ENCODE peak calls at places on chromosomes 6 and 20, in five cellular contexts. N is HepG2, Z is K562, S is sigmoid colon, L is transverse colon. Y is an unnamed sample.

GRCh38 chr20:31719644-31720485 is 2.8 kb downstream of the BCL2L1 start:
- DNase-seq in N (peak; percentile 99), Z (peak; percentile 38), S (no peak), L (peak; percentile 42), Y (no peak)

GRCh38 chr20:23206995-23207394 is 120.9 kb upstream of the CD93 start:
- DNase-seq in N (no peak), Z (no peak), S (no peak), L (no peak), Y (no peak)

GRCh38 chr6:102501615-102502014 is 1108.1 kb downstream of the GRIK2 start:
- DNase-seq in N (no peak), Z (no peak), S (no peak), L (no peak), Y (no peak)

GRCh38 chr6:157644043-157644810 is 178.8 kb upstream of the SNX9 start:
- DNase-seq in N (no peak), Z (no peak), S (peak; percentile 51), L (no peak), Y (no peak)

GRCh38 chr6:7292856-7293255 is 20.1 kb downstream of the SSR1 start:
- DNase-seq in N (no peak), Z (no peak), S (no peak), L (no peak), Y (no peak)

GRCh38 chr6:158575550-158575949 is 15.7 kb downstream of the TMEM181 start:
- DNase-seq in N (no peak), Z (no peak), S (no peak), L (no peak), Y (no peak)

GRCh38 chr6:159061146-159061545 is 16.4 kb upstream of the TAGAP start:
- DNase-seq in N (no peak), Z (no peak), S (no peak), L (no peak), Y (no peak)

GRCh38 chr6:75602164-75602896 is 650 bp downstream of the SENP6 start:
- DNase-seq in N (no peak), Z (peak; percentile 61), S (peak; percentile 72), L (peak; percentile 33), Y (peak; percentile 92)

GRCh38 chr6:3876131-3876530 is 27.0 kb downstream of the FAM50B start:
- DNase-seq in N (no peak), Z (no peak), S (no peak), L (no peak), Y (no peak)

GRCh38 chr20:7520361-7520760 is 419.9 kb downstream of the HAO1 start:
- DNase-seq in N (no peak), Z (no peak), S (no peak), L (no peak), Y (no peak)

GRCh38 chr20:18738055-18738454 is 75.5 kb upstream of the SCP2D1 start:
- DNase-seq in N (no peak), Z (peak; percentile 61), S (no peak), L (no peak), Y (no peak)

DNA sequence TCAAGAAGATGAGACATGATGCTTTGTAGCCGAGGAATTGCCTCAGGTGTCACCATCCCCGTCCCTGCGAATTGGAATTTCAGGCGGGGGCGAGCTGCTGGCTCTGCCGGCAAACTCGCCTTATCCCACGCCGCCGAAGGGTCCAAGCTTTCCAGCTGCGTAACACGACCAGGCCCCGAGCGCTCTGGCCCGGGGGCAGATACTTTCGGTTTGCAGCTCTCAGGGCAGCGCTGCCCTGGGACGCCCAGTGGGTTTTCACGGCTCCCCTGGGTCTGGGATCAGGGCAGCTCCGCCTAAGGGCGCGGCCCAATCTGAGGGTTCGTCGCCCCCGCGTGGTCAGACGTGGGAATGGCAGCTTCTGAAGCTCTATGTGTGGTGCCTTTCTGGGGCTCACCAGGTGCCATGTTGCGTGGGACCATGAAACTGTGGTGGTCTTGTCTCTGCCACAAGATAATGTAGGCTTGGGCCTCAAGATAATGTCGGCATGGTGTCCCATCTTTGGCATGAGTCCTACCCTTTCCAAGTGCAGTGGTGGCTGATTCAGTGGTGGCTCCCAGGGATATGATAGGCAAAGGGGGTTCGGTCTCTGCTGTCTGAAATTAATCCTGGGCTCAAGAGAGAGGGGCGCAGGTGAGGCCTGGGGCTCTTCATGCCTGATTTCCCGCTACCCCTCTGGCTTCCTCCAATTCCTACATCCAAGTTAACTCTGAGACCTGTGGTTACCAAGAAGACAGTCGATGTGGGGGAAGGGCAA is 21.0 kb downstream of the PIGT start:
- DNase-seq in N (peak; percentile 85), Z (peak; percentile 88), S (peak; percentile 93), L (peak; percentile 93), Y (peak; percentile 94)
- TF ChIP-seq POLR2AphosphoS5 in N (no peak), Z (no peak), S (peak; percentile 54), L (no peak), Y (peak; percentile 18)

GRCh38 chr6:2854394-2854982 is 12.8 kb upstream of the SERPINB1 start:
- DNase-seq in N (no peak), Z (peak; percentile 41), S (no peak), L (no peak), Y (no peak)

GRCh38 chr6:2852921-2853322 is 11.3 kb upstream of the SERPINB1 start:
- DNase-seq in N (no peak), Z (no peak), S (no peak), L (no peak), Y (no peak)

GRCh38 chr6:2855061-2855519 is 13.4 kb upstream of the SERPINB1 start:
- DNase-seq in N (no peak), Z (no peak), S (no peak), L (no peak), Y (no peak)

GRCh38 chr6:2852514-2852855 is 10.8 kb upstream of the SERPINB1 start:
- DNase-seq in N (no peak), Z (no peak), S (no peak), L (no peak), Y (no peak)

GRCh38 chr6:2853766-2854393 is 12.2 kb upstream of the SERPINB1 start:
- DNase-seq in N (peak; percentile 75), Z (peak; percentile 92), S (no peak), L (peak; percentile 54), Y (no peak)
- TF ChIP-seq EP300 in N (no peak), Z (peak; percentile 46), S (no peak), L (no peak), Y (no peak)

GRCh38 chr6:70666726-70667125 is 957 bp upstream of the SMAP1 start:
- DNase-seq in N (no peak), Z (no peak), S (no peak), L (no peak), Y (no peak)
- H3K4me3 ChIP-seq in N (peak overlapping the region; percentile 99), Z (no peak overlapping the region), S (no peak overlapping the region), L (no peak overlapping the region), Y (no peak overlapping the region)

DNA sequence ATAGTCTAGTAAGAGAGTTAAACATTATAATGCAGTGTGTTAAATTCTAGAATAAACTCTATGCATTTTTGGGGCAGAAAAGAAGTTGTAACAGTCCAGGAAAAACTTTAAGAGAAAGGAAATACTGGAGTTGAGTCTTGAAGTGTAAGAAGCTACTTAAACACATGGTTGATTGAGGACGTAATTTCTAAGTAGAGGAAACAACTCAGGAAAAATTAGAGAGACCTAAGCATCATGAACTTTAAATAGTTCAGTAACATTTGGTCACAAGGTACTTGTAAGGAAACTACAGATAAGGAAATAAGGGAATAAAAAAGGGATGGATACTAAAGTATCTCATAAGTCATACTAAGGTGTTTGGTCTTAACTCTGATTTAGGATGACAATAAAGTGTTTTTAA is 4.7 kb upstream of the TRDN start:
- DNase-seq in N (no peak), Z (no peak), S (no peak), L (no peak), Y (no peak)
- TF ChIP-seq POLR2AphosphoS5 in N (no peak), Z (no peak), S (no peak), L (no peak), Y (no peak)

GRCh38 chr6:127441881-127442280 is 17.3 kb downstream of the KIAA0408 start:
- DNase-seq in N (no peak), Z (no peak), S (no peak), L (no peak), Y (no peak)
- TF ChIP-seq EP300 in N (no peak), Z (no peak), S (no peak), L (no peak), Y (no peak)

DNA sequence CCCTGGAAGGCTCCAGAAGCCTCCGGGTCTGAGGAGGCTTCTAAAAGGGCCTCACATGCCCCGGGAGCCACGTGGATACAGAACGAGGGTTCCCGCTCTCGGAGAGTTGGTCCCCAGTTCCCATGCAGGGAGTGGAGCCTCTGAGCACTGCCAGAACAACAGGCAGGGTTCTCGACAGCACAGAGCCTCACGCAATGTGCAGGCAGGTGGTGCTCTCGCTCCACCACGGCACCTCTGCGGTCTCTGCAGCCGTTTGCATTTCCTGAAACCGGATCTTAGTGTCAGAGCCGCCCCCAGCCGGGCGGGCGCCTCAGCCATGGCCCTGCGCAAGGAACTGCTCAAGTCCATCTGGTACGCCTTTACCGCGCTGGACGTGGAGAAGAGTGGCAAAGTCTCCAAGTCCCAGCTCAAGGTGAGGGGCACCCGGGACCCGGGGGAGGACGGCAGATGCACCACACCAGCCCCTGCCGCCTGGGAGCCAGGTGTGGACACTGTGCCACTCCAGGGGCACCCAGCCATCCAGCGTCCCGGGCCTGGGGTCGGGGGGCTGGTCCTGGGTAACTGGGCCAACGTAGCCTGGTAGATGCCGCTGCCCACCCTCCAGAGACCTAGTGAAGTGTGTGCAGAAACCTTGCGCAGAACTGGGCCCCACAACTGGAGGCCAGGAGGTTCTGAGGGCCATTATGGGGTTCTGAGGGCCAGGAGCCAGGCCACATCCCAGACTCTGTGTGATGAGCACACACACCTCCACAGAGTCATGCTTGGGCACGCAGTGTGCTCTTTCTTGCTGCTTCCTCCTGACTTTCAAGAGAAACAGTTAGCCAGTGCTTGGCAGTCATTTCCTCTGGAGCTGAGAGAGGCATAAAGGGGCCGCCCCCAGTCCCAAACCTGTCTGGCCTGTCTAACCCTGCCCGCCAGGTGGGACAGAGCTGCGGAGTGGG is at the start of gene DEF6:
- DNase-seq in N (peak; percentile 88), Z (peak; percentile 97), S (peak; percentile 90), L (peak; percentile 89), Y (peak; percentile 94)
- H3K4me3 ChIP-seq in N (peak within 1 kb of the TSS; percentile 77), Z (peak within 1 kb of the TSS; percentile 65), S (peak within 1 kb of the TSS; percentile 41), L (peak within 1 kb of the TSS; percentile 9), Y (peak within 1 kb of the TSS; percentile 39)

GRCh38 chr6:36597775-36598174 is 3.6 kb downstream of the SRSF3 start:
- DNase-seq in N (no peak), Z (no peak), S (peak; percentile 32), L (peak; percentile 6), Y (peak; percentile 3)

GRCh38 chr6:36594816-36595167 is 630 bp downstream of the SRSF3 start:
- DNase-seq in N (no peak), Z (peak; percentile 49), S (peak; percentile 29), L (no peak), Y (peak; percentile 3)

GRCh38 chr6:36596359-36596758 is 2.2 kb downstream of the SRSF3 start:
- DNase-seq in N (no peak), Z (peak; percentile 54), S (peak; percentile 4), L (peak; percentile 3), Y (no peak)

GRCh38 chr6:36594029-36594815 is at the start of gene SRSF3:
- DNase-seq in N (peak; percentile 98), Z (peak; percentile 100), S (peak; percentile 99), L (peak; percentile 97), Y (peak; percentile 98)

DNA sequence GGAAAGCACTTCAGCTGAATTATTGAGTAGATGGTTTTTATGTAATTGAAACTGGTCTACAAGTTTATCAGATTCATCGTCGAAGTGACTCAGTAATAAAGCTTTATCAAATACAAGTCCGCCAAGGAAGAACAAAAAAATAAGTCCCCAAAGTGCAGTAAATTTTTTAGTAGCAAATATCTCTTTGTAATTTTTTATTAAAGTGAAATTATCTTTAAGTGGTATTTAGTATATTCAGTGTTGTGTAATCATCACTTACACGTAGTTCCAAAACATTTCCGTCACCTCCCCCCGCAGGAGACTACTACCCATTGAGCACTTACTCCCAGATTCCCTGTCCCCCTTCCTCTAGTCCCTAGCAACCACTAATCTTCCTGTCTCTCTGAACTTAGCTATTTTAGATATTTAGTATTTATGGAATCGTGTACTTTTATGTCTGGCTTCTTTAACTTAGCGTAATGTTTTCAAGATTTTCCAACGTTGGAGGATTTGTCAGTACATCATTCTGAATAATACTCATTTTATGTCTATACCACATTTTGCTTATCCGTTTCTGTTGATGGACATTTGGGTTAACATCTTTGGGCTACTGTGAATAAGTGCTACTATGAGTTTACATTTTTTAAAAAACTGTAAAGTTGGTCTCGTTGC is 1.1 kb downstream of the SRSF3 start:
- DNase-seq in N (peak; percentile 52), Z (peak; percentile 66), S (peak; percentile 84), L (no peak), Y (peak; percentile 73)
- TF ChIP-seq POLR2AphosphoS5 in N (no peak), Z (no peak), S (peak; percentile 32), L (no peak), Y (no peak)

Y was measured in upper lobe of left lung.